ENCODE peak calls at places on chromosomes 3 and 15, in four cellular contexts. I is HCT116, Z is HepG2, N is K562. M is an unnamed sample.

GRCh38 chr15:44545934-44546802 is 9.2 kb downstream of the EIF3J start:
- DNase-seq in N (no peak), Z (no peak), I (no peak), M (no peak)

GRCh38 chr3:14775011-14775410 is 43.8 kb upstream of the FGD5 start:
- DNase-seq in Z (no peak), N (no peak), I (no peak), M (no peak)

GRCh38 chr3:133805384-133805701 is 272 bp upstream of the SRPRB start:
- DNase-seq in Z (no peak), I (no peak), N (no peak), M (no peak)

GRCh38 chr15:25401511-25401910 is 37.3 kb downstream of the UBE3A start:
- DNase-seq in I (no peak), N (no peak), Z (no peak), M (no peak)

GRCh38 chr15:31366169-31366734 is 39.6 kb downstream of the KLF13 start:
- DNase-seq in Z (no peak), N (no peak), I (no peak), M (no peak)

GRCh38 chr15:34039506-34040123 is 611 bp upstream of the AVEN start:
- DNase-seq in N (peak; percentile 18), I (no peak), Z (no peak), M (no peak)

GRCh38 chr15:65476942-65477341 is 40.5 kb downstream of the DPP8 start:
- DNase-seq in I (no peak), N (no peak), Z (no peak), M (no peak)

GRCh38 chr3:14410501-14411165 is 8.2 kb downstream of the SLC6A6 start:
- DNase-seq in I (no peak), Z (peak; percentile 18), N (peak; percentile 97), M (peak; percentile 61)

GRCh38 chr15:59892995-59893394 is 111.1 kb upstream of the FOXB1 start:
- DNase-seq in N (peak; percentile 12), Z (no peak), I (no peak), M (no peak)

GRCh38 chr3:114743746-114744145 is 403.3 kb downstream of the ZBTB20 start:
- DNase-seq in I (no peak), Z (no peak), N (no peak), M (no peak)

GRCh38 chr3:16885948-16886683 is 1.4 kb downstream of the PLCL2 start:
- DNase-seq in I (no peak), Z (no peak), N (no peak), M (no peak)

GRCh38 chr3:16884084-16884747 is 539 bp upstream of the PLCL2 start:
- DNase-seq in I (no peak), N (peak; percentile 38), Z (no peak), M (no peak)

GRCh38 chr3:16883726-16884083 is 1.1 kb upstream of the PLCL2 start:
- DNase-seq in I (no peak), Z (no peak), N (no peak), M (no peak)

GRCh38 chr3:16885588-16885903 is 791 bp downstream of the PLCL2 start:
- DNase-seq in I (no peak), Z (no peak), N (no peak), M (no peak)

GRCh38 chr3:16884748-16885587 is at the start of gene PLCL2:
- DNase-seq in N (peak; percentile 42), Z (no peak), I (no peak), M (no peak)
- TF ChIP-seq TCF7L2 in N (no peak), Z (no peak), I (no peak), M (no peak)

GRCh38 chr3:146110156-146110555 is 50.8 kb downstream of the PLOD2 start:
- DNase-seq in Z (peak; percentile 35), I (no peak), N (no peak), M (no peak)
- TF ChIP-seq TCF7L2 in Z (no peak), I (no peak), N (no peak), M (no peak)

GRCh38 chr15:85858586-85859375 is 64.1 kb upstream of the KLHL25 start:
- DNase-seq in N (peak; percentile 71), I (peak; percentile 63), Z (peak; percentile 34), M (no peak)

GRCh38 chr15:85849946-85850345 is 55.2 kb upstream of the KLHL25 start:
- DNase-seq in N (no peak), Z (no peak), I (no peak), M (no peak)

GRCh38 chr15:85852969-85853368 is 58.2 kb upstream of the KLHL25 start:
- DNase-seq in I (no peak), N (no peak), Z (no peak), M (no peak)

GRCh38 chr15:85859671-85860070 is 64.9 kb upstream of the KLHL25 start:
- DNase-seq in Z (no peak), N (no peak), I (no peak), M (no peak)

DNA sequence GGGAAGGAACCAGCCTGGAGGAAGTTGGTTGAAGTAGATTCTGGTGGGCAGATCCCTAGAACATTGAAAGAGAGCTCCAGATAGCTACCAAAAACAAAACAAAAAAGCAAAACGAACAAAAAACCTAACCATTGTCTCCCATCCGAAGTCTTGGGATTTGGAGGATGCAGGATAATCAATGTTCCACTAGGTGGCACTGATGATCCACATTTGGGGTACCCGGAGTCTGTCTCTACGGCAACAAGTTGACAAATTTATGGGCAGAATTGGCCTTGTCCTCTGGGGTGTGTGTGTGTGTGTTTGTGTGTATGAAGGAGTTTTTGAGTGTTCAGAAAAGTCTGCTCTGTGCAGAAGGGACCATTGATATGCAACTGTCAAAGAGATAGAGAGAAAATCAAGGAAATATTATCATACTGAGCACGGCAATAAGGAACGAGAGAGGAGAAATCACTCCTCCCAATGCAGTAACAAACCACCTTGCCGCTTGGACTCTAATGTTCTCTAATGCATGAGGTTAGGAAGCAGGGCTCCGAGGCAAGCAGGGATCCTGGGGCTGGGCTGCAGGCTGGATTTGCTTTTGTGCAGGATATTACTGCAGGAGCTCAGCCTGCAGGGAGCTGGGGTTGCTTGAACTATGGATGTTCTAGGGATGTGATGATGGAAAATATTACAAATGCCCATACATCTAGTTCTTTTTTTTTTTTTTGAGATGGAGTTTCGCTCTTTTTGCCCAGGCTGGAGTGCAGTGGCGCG is 59.8 kb upstream of the KLHL25 start:
- DNase-seq in Z (peak; percentile 52), I (peak; percentile 52), N (peak; percentile 69), M (no peak)
- TF ChIP-seq TCF7L2 in Z (no peak), I (no peak), N (no peak), M (no peak)

GRCh38 chr3:141092663-141093062 is 41.5 kb downstream of the SPSB4 start:
- DNase-seq in Z (no peak), I (no peak), N (no peak), M (no peak)
- TF ChIP-seq TCF7L2 in Z (no peak), I (no peak), N (no peak), M (no peak)

DNA sequence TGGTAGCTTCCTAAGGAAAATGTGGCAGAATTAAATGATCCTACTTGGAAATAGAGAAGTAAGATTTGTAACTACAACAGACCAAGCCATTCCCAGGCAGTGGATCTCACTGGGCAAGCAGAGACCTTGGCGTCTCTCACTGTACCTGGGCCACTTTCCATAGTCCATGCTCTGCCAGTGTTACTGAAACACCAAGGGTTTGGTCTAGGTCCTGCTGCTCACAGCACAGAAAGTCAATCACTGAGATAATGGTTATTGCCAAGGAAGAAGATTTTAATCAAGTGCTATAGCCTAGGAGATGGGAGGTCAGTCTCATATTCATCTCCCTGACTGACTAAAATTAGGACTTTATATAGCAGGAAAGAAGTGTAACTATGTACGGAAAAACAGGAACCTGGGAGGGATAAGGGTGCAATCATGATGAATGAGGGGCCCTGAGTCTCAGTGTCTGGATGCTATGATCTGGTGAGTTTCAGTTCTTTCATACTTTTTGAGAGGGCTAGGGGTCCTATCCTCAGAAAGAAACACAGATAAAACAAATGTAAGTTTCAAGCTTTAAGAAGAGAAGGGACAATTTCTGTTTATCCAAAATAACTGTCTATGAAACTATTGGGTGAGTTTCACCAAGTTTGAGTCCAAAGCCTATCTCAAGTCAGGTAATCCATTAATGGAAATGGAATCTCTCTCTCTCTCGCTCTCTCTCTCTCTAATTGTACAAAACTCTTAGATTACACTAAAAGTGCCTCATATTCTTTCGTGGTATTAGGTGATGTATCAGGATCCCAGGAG is 20.6 kb downstream of the GPR15 start:
- DNase-seq in Z (no peak), N (no peak), I (no peak), M (no peak)
- TF ChIP-seq TCF7L2 in Z (no peak), N (no peak), I (no peak), M (no peak)

DNA sequence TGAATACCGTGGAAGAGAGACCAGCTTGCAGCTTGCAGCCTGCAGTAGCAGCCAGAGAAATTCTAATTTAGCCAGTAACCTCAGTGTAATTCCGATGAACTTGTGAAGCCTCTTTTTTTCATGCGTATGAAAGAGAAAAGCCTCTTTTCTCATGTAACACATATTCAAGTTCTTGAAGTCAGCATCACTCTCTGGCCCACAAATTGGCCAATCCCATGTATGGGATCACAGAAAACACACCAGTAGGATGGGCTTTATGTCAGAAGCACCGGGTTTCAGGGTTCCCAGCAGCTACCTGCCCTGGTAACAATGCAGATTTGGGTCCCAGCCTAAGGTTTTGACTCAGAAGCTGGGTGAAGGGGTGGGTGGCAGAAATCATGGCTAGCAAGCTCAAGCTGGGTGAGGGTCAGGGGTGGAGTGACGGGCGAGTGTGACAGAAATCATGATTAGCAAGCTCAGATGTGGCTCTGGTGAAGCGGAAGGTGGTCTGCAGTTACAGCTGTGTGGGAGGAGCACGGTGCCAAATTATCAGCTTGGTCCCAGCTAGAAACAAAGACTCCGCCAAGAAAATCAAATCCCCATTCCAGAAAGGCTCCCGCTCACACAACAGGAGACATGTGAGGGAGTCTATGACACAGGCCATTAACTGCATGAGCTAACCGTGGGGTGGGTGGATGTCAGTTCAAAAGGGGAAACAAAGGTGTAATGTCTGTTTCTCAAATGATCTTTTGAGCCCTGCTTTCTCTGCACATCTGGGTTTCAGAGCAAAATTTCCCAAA is 86.7 kb downstream of the SNRK start:
- DNase-seq in Z (no peak), N (no peak), I (no peak), M (no peak)
- TF ChIP-seq TCF7L2 in Z (no peak), N (no peak), I (no peak), M (no peak)

GRCh38 chr3:43737001-43737440 is 46.3 kb downstream of the ABHD5 start:
- DNase-seq in I (no peak), N (no peak), Z (no peak), M (no peak)
- TF ChIP-seq TCF7L2 in I (no peak), N (no peak), Z (no peak), M (no peak)

M was measured in Panc1.